ENCODE peak calls at places on chromosomes 1 and 21, in seven cellular contexts. O, T, W, U, H, Q and E are unnamed samples.

GRCh38 chr21:42681296-42682206 is 28.1 kb downstream of the PDE9A start:
- DNase-seq in H (no peak), T (no peak), O (no peak), U (no peak), Q (no peak), W (no peak), E (no peak)

GRCh38 chr1:20439282-20439681 is 46.7 kb downstream of the CAMK2N1 start:
- DNase-seq in W (peak; percentile 57), Q (no peak), O (no peak), U (no peak), H (peak; percentile 37), T (peak; percentile 38), E (no peak)

GRCh38 chr1:114368560-114369255 is 142.3 kb downstream of the TRIM33 start:
- DNase-seq in W (no peak), U (no peak), O (no peak), Q (no peak), H (no peak), T (no peak), E (no peak)

GRCh38 chr1:9593492-9594465 is 5.1 kb downstream of the TMEM201 start:
- DNase-seq in U (peak; percentile 59), Q (no peak), W (peak; percentile 59), H (peak; percentile 68), O (no peak), T (peak; percentile 89), E (peak; percentile 68)

GRCh38 chr1:209546390-209547080 is 37.0 kb upstream of the CAMK1G start:
- DNase-seq in T (no peak), Q (no peak), O (no peak), W (no peak), H (peak; percentile 4), U (no peak), E (no peak)

GRCh38 chr1:17874231-17874630 is 119.1 kb downstream of the ACTL8 start:
- DNase-seq in U (no peak), Q (no peak), O (no peak), H (peak; percentile 78), W (peak; percentile 90), T (no peak), E (peak; percentile 91)

GRCh38 chr21:32377991-32378390 is 14.8 kb downstream of the URB1 start:
- DNase-seq in Q (no peak), W (no peak), U (no peak), O (no peak), H (no peak), T (no peak), E (no peak)

GRCh38 chr1:85612704-85613361 is 32.3 kb downstream of the CCN1 start:
- DNase-seq in T (no peak), U (peak; percentile 61), Q (no peak), H (peak; percentile 89), O (no peak), W (peak; percentile 97), E (peak; percentile 98)

GRCh38 chr1:202306535-202307345 is 35.0 kb downstream of the UBE2T start:
- DNase-seq in H (no peak), U (no peak), O (no peak), T (no peak), W (no peak), Q (no peak), E (no peak)